ENCODE peak calls at places on chromosomes 5 and 9, in ten cellular contexts. S is IMR-90; P is dorsolateral prefrontal cortex; I is OCI-M1; Y is substantia nigra; W is naive B cell; T is CD8-positive, alpha-beta memory T cell; C is stimulated activated naive CD8-positive, alpha-beta T cell treated with anti-CD3 and anti-CD28 coated beads, Interleukin-15, amount 100 ng/mL, for 72 hours; L is AG08396; N is GM19239. J is an unnamed sample.

GRCh38 chr9:90065851-90066250 is 461.0 kb downstream of the GADD45G start:
- DNase-seq in S (no peak), P (no peak), I (no peak), Y (no peak), W (no peak), T (no peak), C (no peak), L (no peak), N (no peak), J (no peak)

GRCh38 chr5:154470949-154471870 is 6.8 kb downstream of the HAND1 start:
- DNase-seq in S (no peak), P (no peak), I (no peak), Y (no peak), W (no peak), T (no peak), C (no peak), L (no peak), N (no peak), J (no peak)

GRCh38 chr5:77022511-77023417 is 7.4 kb upstream of the AGGF1 start:
- DNase-seq in S (no peak), P (no peak), I (no peak), Y (no peak), W (no peak), T (no peak), C (no peak), L (no peak), N (no peak), J (no peak)

GRCh38 chr9:108078823-108079222 is 589.3 kb upstream of the KLF4 start:
- DNase-seq in S (no peak), P (no peak), I (peak), Y (no peak), W (no peak), T (no peak), C (no peak), L (no peak), N (no peak), J (no peak)

GRCh38 chr5:160539431-160539830 is 117.8 kb downstream of the PTTG1 start:
- DNase-seq in S (no peak), P (no peak), I (no peak), Y (no peak), W (no peak), T (no peak), C (peak), L (no peak), N (no peak), J (no peak)

GRCh38 chr5:179805529-179806249 is 977 bp downstream of the MGAT4B start:
- DNase-seq in S (no peak), P (no peak), I (peak), Y (peak), W (no peak), T (peak), C (peak), L (peak), N (peak), J (peak)

GRCh38 chr9:3371842-3372241 is 154.0 kb downstream of the RFX3 start:
- DNase-seq in S (no peak), P (no peak), I (no peak), Y (no peak), W (no peak), T (no peak), C (no peak), L (no peak), N (no peak), J (no peak)

GRCh38 chr5:141691867-141692532 is 10.0 kb upstream of the ARAP3 start:
- DNase-seq in S (peak), P (peak), I (peak), Y (peak), W (peak), T (peak), C (peak), L (peak), N (peak), J (peak)

GRCh38 chr9:24096756-24097155 is 270.7 kb upstream of the ELAVL2 start:
- DNase-seq in S (no peak), P (no peak), I (peak), Y (no peak), W (no peak), T (no peak), C (no peak), L (no peak), N (no peak), J (no peak)

GRCh38 chr9:114462791-114463190 is 42.5 kb downstream of the WHRN start:
- DNase-seq in S (no peak), P (no peak), I (no peak), Y (no peak), W (no peak), T (no peak), C (no peak), L (no peak), N (no peak), J (no peak)

GRCh38 chr9:21479152-21479702 is 2.9 kb downstream of the IFNE start:
- DNase-seq in S (no peak), P (no peak), I (no peak), Y (no peak), W (no peak), T (no peak), C (no peak), L (no peak), N (no peak), J (no peak)

GRCh38 chr5:139692605-139693340 is 44.6 kb downstream of the CXXC5 start:
- DNase-seq in S (no peak), P (no peak), I (no peak), Y (no peak), W (no peak), T (no peak), C (no peak), L (no peak), N (no peak), J (no peak)

GRCh38 chr5:129506950-129507349 is 46.9 kb downstream of the ADAMTS19 start:
- DNase-seq in S (no peak), P (no peak), I (no peak), Y (no peak), W (no peak), T (no peak), C (no peak), L (no peak), N (no peak), J (no peak)

GRCh38 chr9:116437411-116438370 is 249.4 kb upstream of the TRIM32 start:
- DNase-seq in S (no peak), P (no peak), I (no peak), Y (no peak), W (no peak), T (no peak), C (no peak), L (no peak), N (no peak), J (no peak)

GRCh38 chr9:73866451-73866850 is 630.7 kb upstream of the RORB start:
- DNase-seq in S (no peak), P (no peak), I (no peak), Y (no peak), W (no peak), T (no peak), C (no peak), L (no peak), N (no peak), J (no peak)

GRCh38 chr5:90111354-90112070 is 298.0 kb downstream of the CETN3 start:
- DNase-seq in S (no peak), P (no peak), I (peak), Y (no peak), W (no peak), T (no peak), C (no peak), L (no peak), N (no peak), J (no peak)

GRCh38 chr5:472076-472655 is 29.2 kb downstream of the EXOC3 start:
- DNase-seq in S (no peak), P (no peak), I (peak), Y (no peak), W (no peak), T (peak), C (no peak), L (no peak), N (no peak), J (no peak)

GRCh38 chr9:114499528-114499927 is 5.7 kb downstream of the WHRN start:
- DNase-seq in S (no peak), P (peak), I (no peak), Y (peak), W (no peak), T (no peak), C (no peak), L (no peak), N (no peak), J (no peak)

GRCh38 chr5:43304520-43304919 is 8.7 kb downstream of the HMGCS1 start:
- DNase-seq in S (no peak), P (no peak), I (peak), Y (no peak), W (no peak), T (no peak), C (no peak), L (no peak), N (no peak), J (no peak)

GRCh38 chr5:1486271-1486670 is 37.5 kb downstream of the LPCAT1 start:
- DNase-seq in S (no peak), P (no peak), I (no peak), Y (no peak), W (no peak), T (no peak), C (no peak), L (no peak), N (no peak), J (no peak)

GRCh38 chr9:16469184-16469583 is 401.3 kb downstream of the BNC2 start:
- DNase-seq in S (no peak), P (no peak), I (peak), Y (no peak), W (no peak), T (no peak), C (no peak), L (no peak), N (no peak), J (no peak)

GRCh38 chr9:98121096-98121495 is 2.1 kb upstream of the TRIM14 start:
- DNase-seq in S (no peak), P (no peak), I (peak), Y (no peak), W (no peak), T (no peak), C (no peak), L (no peak), N (no peak), J (no peak)

GRCh38 chr5:180080670-180081280 is 9.2 kb upstream of the RNF130 start:
- DNase-seq in S (no peak), P (no peak), I (no peak), Y (no peak), W (peak), T (no peak), C (peak), L (no peak), N (no peak), J (no peak)

GRCh38 chr5:452856-453710 is 10.1 kb downstream of the EXOC3 start:
- DNase-seq in S (no peak), P (no peak), I (no peak), Y (no peak), W (no peak), T (no peak), C (no peak), L (no peak), N (no peak), J (no peak)